ENCODE peak calls at places on chromosome 21, in four cellular contexts. W is adrenal gland, Q is cardiac muscle cell, O is left lung. J is an unnamed sample. For H3K9me3, the result is how much of the 10 kb centered on the place peaks cover.

GRCh38 chr21:41939391-41939790 is 14.4 kb downstream of the C2CD2 start:
- DNase-seq in W (no peak), Q (no peak), O (peak), J (no peak)

GRCh38 chr21:42527489-42528158 is 14.0 kb downstream of the SLC37A1 start:
- DNase-seq in W (peak), Q (no peak), O (no peak), J (peak)

GRCh38 chr21:44523567-44524181 is 16.3 kb downstream of the KRTAP10-1 start:
- DNase-seq in W (no peak), Q (no peak), O (no peak), J (no peak)

GRCh38 chr21:43355925-43356289 is 71.0 kb downstream of the SIK1 start:
- DNase-seq in W (no peak), Q (peak), O (peak), J (no peak)

GRCh38 chr21:41648591-41649031 is 118.2 kb downstream of the RIPK4 start:
- DNase-seq in W (no peak), Q (no peak), O (no peak), J (no peak)

GRCh38 chr21:25506887-25507286 is 100.4 kb downstream of the MRPL39 start:
- DNase-seq in W (no peak), Q (no peak), O (no peak), J (no peak)

GRCh38 chr21:21547368-21547953 is 549.3 kb downstream of the NCAM2 start:
- DNase-seq in W (no peak), Q (no peak), O (no peak), J (no peak)

GRCh38 chr21:39956586-39956985 is 89.3 kb downstream of the PCP4 start:
- DNase-seq in W (no peak), Q (no peak), O (no peak), J (no peak)

GRCh38 chr21:44283953-44284352 is 1.7 kb upstream of the AIRE start:
- DNase-seq in W (no peak), Q (no peak), O (peak), J (no peak)

GRCh38 chr21:42632336-42632751 is 21.1 kb upstream of the PDE9A start:
- DNase-seq in W (no peak), Q (no peak), O (no peak), J (no peak)

GRCh38 chr21:45182958-45183357 is 104.7 kb downstream of the POFUT2 start:
- DNase-seq in W (no peak), Q (no peak), O (no peak), J (no peak)

GRCh38 chr21:44756416-44757185 is 45.0 kb downstream of the UBE2G2 start:
- DNase-seq in W (no peak), Q (no peak), O (no peak), J (no peak)

GRCh38 chr21:42426876-42427480 is 23.3 kb downstream of the UBASH3A start:
- DNase-seq in W (no peak), Q (no peak), O (no peak), J (no peak)

GRCh38 chr21:32520885-32521735 is 64.2 kb downstream of the TCP10L start:
- DNase-seq in W (peak), Q (no peak), O (no peak), J (no peak)

GRCh38 chr21:29196021-29196663 is 65.7 kb downstream of the MAP3K7CL start:
- DNase-seq in W (peak), Q (no peak), O (no peak), J (peak)

GRCh38 chr21:17848228-17848627 is 29.1 kb upstream of the C21orf91 start:
- DNase-seq in W (peak), Q (no peak), O (no peak), J (no peak)

GRCh38 chr21:31293986-31294385 is 50.1 kb downstream of the TIAM1 start:
- DNase-seq in W (no peak), Q (no peak), O (no peak), J (no peak)
- H3K27ac ChIP-seq in W (no peak), Q (no peak), O (no peak), J (no peak)

DNA sequence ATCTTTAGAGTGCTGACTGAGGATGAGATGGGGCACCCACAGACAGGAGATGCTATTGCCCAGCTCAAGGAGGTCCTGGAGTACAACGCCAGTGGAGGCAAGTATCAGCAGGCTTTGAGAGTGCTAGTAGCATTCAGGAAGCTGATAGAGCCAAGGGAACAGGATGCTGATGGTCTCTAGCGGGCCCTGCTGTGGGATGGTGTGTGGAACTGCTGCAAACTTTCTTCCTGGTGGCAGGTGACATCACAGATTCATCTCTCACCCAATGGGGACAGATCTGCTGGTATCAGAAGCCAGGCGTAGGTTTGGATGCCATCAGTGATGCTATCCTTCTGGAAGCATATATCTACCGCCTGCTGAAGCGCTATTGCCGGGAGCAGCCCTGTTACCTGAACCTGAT is 609.8 kb upstream of the NCAM2 start:
- DNase-seq in W (no peak), Q (no peak), O (no peak), J (no peak)
- H3K9me3 ChIP-seq in W (under half), Q (under half), O (under half), J (under half)

GRCh38 chr21:14056771-14057191 is 154.0 kb downstream of the LIPI start:
- DNase-seq in W (no peak), Q (no peak), O (peak), J (no peak)
- TF ChIP-seq CTCF in W (no peak), Q (no peak), O (no peak), J (no peak)

GRCh38 chr21:38477241-38477640 is 21.0 kb downstream of the ERG start:
- DNase-seq in W (no peak), Q (no peak), O (no peak), J (no peak)

GRCh38 chr21:38476385-38476784 is 21.9 kb downstream of the ERG start:
- DNase-seq in W (no peak), Q (peak), O (no peak), J (no peak)

GRCh38 chr21:38478782-38479181 is 19.5 kb downstream of the ERG start:
- DNase-seq in W (no peak), Q (no peak), O (no peak), J (no peak)

GRCh38 chr21:38475519-38475918 is 22.8 kb downstream of the ERG start:
- DNase-seq in W (no peak), Q (no peak), O (no peak), J (no peak)

DNA sequence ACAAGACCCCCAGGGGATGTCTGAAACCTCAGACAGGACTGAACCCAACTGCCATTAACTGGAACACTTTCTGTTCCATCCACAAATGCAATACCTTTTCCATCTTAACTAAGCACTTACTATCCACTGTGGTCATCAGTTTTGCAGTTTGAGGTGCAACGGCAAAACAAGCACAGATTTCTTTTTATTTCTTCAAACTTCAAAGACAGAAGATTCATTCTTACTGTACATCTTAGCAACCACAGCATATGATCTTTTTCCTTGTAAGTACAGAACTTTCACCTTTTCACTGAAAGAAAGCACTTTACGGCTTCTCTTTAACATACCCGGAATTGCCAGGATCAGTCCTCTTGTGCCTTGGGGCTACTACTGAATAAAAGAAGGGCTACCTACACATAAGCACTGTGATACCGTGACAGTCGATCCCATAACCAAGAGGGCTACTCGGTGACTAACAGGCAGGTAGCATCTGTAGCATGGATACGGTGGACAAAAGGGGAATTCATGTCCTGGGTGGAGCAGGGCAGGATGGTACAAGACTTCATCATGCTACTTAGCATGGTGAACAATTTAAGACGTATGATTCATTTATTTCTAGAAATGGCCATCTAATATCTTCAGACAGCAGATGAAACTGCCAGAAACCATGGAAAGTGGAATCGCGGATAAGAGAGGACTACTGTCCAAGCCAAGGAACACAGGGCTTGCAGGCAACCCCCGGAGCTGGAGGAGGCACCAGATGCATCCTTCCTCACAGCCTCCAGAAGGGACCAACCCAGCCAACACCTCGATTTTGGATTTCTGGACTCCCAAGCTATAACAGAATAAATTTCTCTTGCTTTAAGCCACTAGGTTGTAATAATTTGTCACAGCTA is 18.4 kb downstream of the ERG start:
- DNase-seq in W (no peak), Q (no peak), O (no peak), J (no peak)
- H3K27ac ChIP-seq in W (no peak), Q (no peak), O (no peak), J (no peak)

GRCh38 chr21:9735421-9735961 is 785.9 kb upstream of the TPTE start:
- DNase-seq in W (no peak), Q (no peak), O (peak), J (no peak)
- H3K9me3 ChIP-seq in W (under half), Q (under half), O (under half), J (under half)

DNA sequence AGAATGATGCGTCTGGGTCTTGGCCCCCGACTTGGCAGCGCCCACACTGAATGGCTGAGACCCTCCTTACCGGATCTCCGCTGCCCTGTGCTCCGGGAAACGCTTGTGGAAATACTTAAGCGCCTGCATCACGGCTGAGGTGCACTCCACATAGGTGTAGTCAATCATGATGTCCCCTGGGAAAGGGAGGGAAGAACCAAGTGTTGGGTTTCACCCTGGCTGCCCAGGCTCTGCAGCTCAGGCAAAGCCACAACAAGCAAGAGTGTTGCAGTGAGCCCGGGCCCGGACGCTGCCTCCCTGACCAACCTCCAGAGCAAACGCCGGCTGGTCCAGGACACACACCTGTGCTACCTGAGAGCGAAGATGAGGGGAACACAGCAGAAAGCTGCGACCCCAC is 21.5 kb upstream of the SPATC1L start:
- DNase-seq in W (no peak), Q (no peak), O (no peak), J (no peak)
- TF ChIP-seq CTCF in W (no peak), Q (no peak), O (no peak), J (no peak)

GRCh38 chr21:34132202-34132601 is 58.8 kb downstream of the MRPS6 start:
- DNase-seq in W (no peak), Q (no peak), O (no peak), J (no peak)
- H3K27ac ChIP-seq in W (peak), Q (peak), O (no peak), J (no peak)

DNA sequence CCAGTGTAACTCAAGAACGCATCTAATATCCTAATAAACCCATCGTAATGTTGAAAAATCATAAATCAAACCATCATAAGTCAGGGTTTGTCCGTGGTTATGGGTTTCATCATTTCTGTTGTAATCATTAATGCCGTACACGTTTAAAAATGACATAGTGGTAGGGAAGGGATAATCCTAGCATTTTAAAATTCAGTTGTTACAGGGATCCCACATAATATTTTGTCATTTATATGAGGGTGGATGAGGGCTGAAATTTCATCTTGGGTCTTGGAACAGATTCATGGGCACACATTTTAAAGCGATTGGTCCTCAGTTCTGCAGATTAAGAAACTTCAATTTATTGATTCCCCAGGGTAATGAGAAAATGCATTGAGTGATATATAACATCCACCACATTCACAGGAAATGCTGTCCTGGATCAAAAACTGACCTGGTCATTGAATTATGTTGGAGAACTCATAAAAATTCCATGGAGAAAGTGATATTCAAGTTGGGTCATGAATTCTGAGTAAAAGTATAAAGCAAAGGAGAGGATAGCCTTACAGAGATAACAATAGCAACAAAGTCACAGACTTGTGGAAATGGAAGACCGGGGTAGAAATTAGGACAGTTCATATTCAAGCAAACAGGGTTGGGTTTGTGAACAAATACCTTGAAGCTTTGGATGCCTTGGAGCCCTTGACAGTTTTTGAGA is 1527.3 kb upstream of the TPTE start:
- DNase-seq in W (no peak), Q (no peak), O (no peak), J (no peak)
- H3K9me3 ChIP-seq in W (under half), Q (under half), O (under half), J (under half)

GRCh38 chr21:35927262-35927661 is 133.1 kb downstream of the SETD4 start:
- DNase-seq in W (no peak), Q (no peak), O (no peak), J (no peak)
- TF ChIP-seq CTCF in W (no peak), Q (no peak), O (no peak), J (no peak)

DNA sequence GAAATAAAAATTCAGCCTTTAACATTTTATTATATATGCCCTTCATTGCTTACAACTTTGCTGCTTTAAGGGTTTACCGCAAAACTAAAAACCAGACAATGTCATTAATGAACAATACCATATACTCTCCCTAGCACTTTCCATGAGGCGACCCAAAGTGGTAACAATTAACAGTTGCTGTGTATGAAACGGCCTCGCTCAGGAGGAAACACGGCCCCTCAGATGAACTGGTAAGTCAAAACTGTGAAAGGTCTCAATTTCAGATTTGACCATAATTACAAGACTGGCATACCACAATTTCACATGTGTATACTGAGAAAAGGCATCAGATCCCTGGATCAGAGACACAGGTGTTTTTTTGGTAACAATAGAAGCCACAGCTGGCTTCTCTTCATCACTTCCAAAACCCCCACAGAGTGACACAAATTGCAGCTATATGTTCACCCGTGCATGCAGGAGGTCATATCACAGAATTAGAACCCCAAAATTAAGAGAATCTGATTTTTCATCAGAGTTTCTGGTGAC is 611.9 kb upstream of the ADAMTS5 start:
- DNase-seq in W (no peak), Q (no peak), O (no peak), J (no peak)
- H3K27ac ChIP-seq in W (no peak), Q (no peak), O (no peak), J (no peak)